ENCODE peak calls at places on chromosomes 5 and 9, in four cellular contexts. One of them, this sample, is unnamed.
A peak's percentile ranks its signal among the peaks of the same experiment; 100 is the strongest.

GRCh38 chr9:15229475-15229874 is 77.5 kb downstream of the TTC39B start:
- DNase-seq in stimulated activated CD4-positive, alpha-beta T cell treated with anti-CD3 and anti-CD28 coated beads, Interleukin-2, amount 100 ng/mL, for 24 hours: no peak
- DNase-seq in activated CD4-positive, alpha-beta T cell treated with anti-CD3 and anti-CD28 coated beads, Interleukin-2, amount 50 U/mL, for 48 hours: no peak
- DNase-seq in HCEC 1CT: no peak
- DNase-seq in this sample: no peak

GRCh38 chr5:141121563-141121962 is at the start of gene PCDHB4:
- DNase-seq in HCEC 1CT: no peak
- DNase-seq in activated CD4-positive, alpha-beta T cell treated with anti-CD3 and anti-CD28 coated beads, Interleukin-2, amount 50 U/mL, for 48 hours: peak; percentile 5
- DNase-seq in stimulated activated CD4-positive, alpha-beta T cell treated with anti-CD3 and anti-CD28 coated beads, Interleukin-2, amount 100 ng/mL, for 24 hours: peak; percentile 10
- DNase-seq in this sample: no peak

GRCh38 chr5:95962785-95963184 is 1.1 kb upstream of the ELL2 start:
- DNase-seq in HCEC 1CT: no peak
- DNase-seq in activated CD4-positive, alpha-beta T cell treated with anti-CD3 and anti-CD28 coated beads, Interleukin-2, amount 50 U/mL, for 48 hours: peak; percentile 40
- DNase-seq in stimulated activated CD4-positive, alpha-beta T cell treated with anti-CD3 and anti-CD28 coated beads, Interleukin-2, amount 100 ng/mL, for 24 hours: no peak
- DNase-seq in this sample: no peak

GRCh38 chr9:109728696-109729300 is 51.2 kb upstream of the PALM2AKAP2 start:
- DNase-seq in stimulated activated CD4-positive, alpha-beta T cell treated with anti-CD3 and anti-CD28 coated beads, Interleukin-2, amount 100 ng/mL, for 24 hours: no peak
- DNase-seq in HCEC 1CT: no peak
- DNase-seq in activated CD4-positive, alpha-beta T cell treated with anti-CD3 and anti-CD28 coated beads, Interleukin-2, amount 50 U/mL, for 48 hours: no peak
- DNase-seq in this sample: no peak

GRCh38 chr5:177183766-177184165 is 50.2 kb downstream of the NSD1 start:
- DNase-seq in HCEC 1CT: no peak
- DNase-seq in stimulated activated CD4-positive, alpha-beta T cell treated with anti-CD3 and anti-CD28 coated beads, Interleukin-2, amount 100 ng/mL, for 24 hours: no peak
- DNase-seq in activated CD4-positive, alpha-beta T cell treated with anti-CD3 and anti-CD28 coated beads, Interleukin-2, amount 50 U/mL, for 48 hours: no peak
- DNase-seq in this sample: no peak

GRCh38 chr9:98995971-98996504 is 52.3 kb downstream of the COL15A1 start:
- DNase-seq in stimulated activated CD4-positive, alpha-beta T cell treated with anti-CD3 and anti-CD28 coated beads, Interleukin-2, amount 100 ng/mL, for 24 hours: no peak
- DNase-seq in activated CD4-positive, alpha-beta T cell treated with anti-CD3 and anti-CD28 coated beads, Interleukin-2, amount 50 U/mL, for 48 hours: peak; percentile 2
- DNase-seq in HCEC 1CT: no peak
- DNase-seq in this sample: no peak

GRCh38 chr9:91711755-91712591 is 238.1 kb downstream of the ROR2 start:
- DNase-seq in activated CD4-positive, alpha-beta T cell treated with anti-CD3 and anti-CD28 coated beads, Interleukin-2, amount 50 U/mL, for 48 hours: peak; percentile 73
- DNase-seq in stimulated activated CD4-positive, alpha-beta T cell treated with anti-CD3 and anti-CD28 coated beads, Interleukin-2, amount 100 ng/mL, for 24 hours: peak; percentile 67
- DNase-seq in HCEC 1CT: no peak
- DNase-seq in this sample: no peak

GRCh38 chr9:127634021-127634420 is 21.9 kb downstream of the STXBP1 start:
- DNase-seq in activated CD4-positive, alpha-beta T cell treated with anti-CD3 and anti-CD28 coated beads, Interleukin-2, amount 50 U/mL, for 48 hours: no peak
- DNase-seq in HCEC 1CT: no peak
- DNase-seq in stimulated activated CD4-positive, alpha-beta T cell treated with anti-CD3 and anti-CD28 coated beads, Interleukin-2, amount 100 ng/mL, for 24 hours: no peak
- DNase-seq in this sample: no peak

GRCh38 chr5:2303391-2304100 is 420.8 kb upstream of the IRX4 start:
- DNase-seq in HCEC 1CT: no peak
- DNase-seq in stimulated activated CD4-positive, alpha-beta T cell treated with anti-CD3 and anti-CD28 coated beads, Interleukin-2, amount 100 ng/mL, for 24 hours: no peak
- DNase-seq in activated CD4-positive, alpha-beta T cell treated with anti-CD3 and anti-CD28 coated beads, Interleukin-2, amount 50 U/mL, for 48 hours: no peak
- DNase-seq in this sample: no peak